ENCODE peak calls at places on chromosome 7, in seven cellular contexts. H is mucosa of descending colon, O is aorta, Q is GM23248, C is brain microvascular endothelial cell, U is NT2/D1, S is heart left ventricle. Z is an unnamed sample.

GRCh38 chr7:101234636-101235035 is 3.0 kb downstream of the CLDN15 start:
- DNase-seq in H (no peak), O (no peak), Q (no peak), C (no peak), U (no peak), S (no peak), Z (no peak)

GRCh38 chr7:129781128-129781855 is 169.8 kb downstream of the NRF1 start:
- DNase-seq in H (peak), O (no peak), Q (no peak), C (no peak), U (no peak), S (no peak), Z (no peak)

GRCh38 chr7:70334883-70335282 is 736.6 kb downstream of the AUTS2 start:
- DNase-seq in H (no peak), O (no peak), Q (no peak), C (no peak), U (no peak), S (no peak), Z (no peak)

GRCh38 chr7:141369422-141369821 is 181.8 kb upstream of the AGK start:
- DNase-seq in H (no peak), O (no peak), Q (no peak), C (no peak), U (no peak), S (no peak), Z (no peak)

GRCh38 chr7:113306302-113306701 is 187.9 kb upstream of the SMIM30 start:
- DNase-seq in H (no peak), O (no peak), Q (no peak), C (no peak), U (no peak), S (no peak), Z (no peak)

GRCh38 chr7:126501617-126502016 is 751.1 kb downstream of the GRM8 start:
- DNase-seq in H (no peak), O (no peak), Q (no peak), C (no peak), U (no peak), S (no peak), Z (no peak)

GRCh38 chr7:66894463-66895080 is 26.5 kb upstream of the TMEM248 start:
- DNase-seq in H (no peak), O (peak), Q (peak), C (peak), U (peak), S (no peak), Z (peak)

GRCh38 chr7:108054537-108054936 is 51.6 kb upstream of the LAMB1 start:
- DNase-seq in H (no peak), O (no peak), Q (no peak), C (no peak), U (no peak), S (no peak), Z (no peak)

GRCh38 chr7:41238851-41239331 is 464.0 kb downstream of the INHBA start:
- DNase-seq in H (no peak), O (no peak), Q (peak), C (no peak), U (no peak), S (no peak), Z (peak)

GRCh38 chr7:124722292-124722691 is 43.3 kb downstream of the GPR37 start:
- DNase-seq in H (no peak), O (no peak), Q (no peak), C (no peak), U (no peak), S (no peak), Z (peak)

GRCh38 chr7:123936388-123936787 is 11.3 kb downstream of the SPAM1 start:
- DNase-seq in H (no peak), O (no peak), Q (no peak), C (no peak), U (no peak), S (no peak), Z (no peak)

GRCh38 chr7:80591654-80592053 is 46.8 kb upstream of the CD36 start:
- DNase-seq in H (no peak), O (no peak), Q (no peak), C (no peak), U (no peak), S (no peak), Z (no peak)

GRCh38 chr7:80597875-80598274 is 40.6 kb upstream of the CD36 start:
- DNase-seq in H (no peak), O (no peak), Q (no peak), C (no peak), U (no peak), S (no peak), Z (no peak)

GRCh38 chr7:80589561-80590083 is 48.8 kb upstream of the CD36 start:
- DNase-seq in H (no peak), O (no peak), Q (no peak), C (no peak), U (no peak), S (no peak), Z (no peak)

GRCh38 chr7:80596933-80597517 is 41.4 kb upstream of the CD36 start:
- DNase-seq in H (no peak), O (no peak), Q (no peak), C (no peak), U (no peak), S (no peak), Z (no peak)

GRCh38 chr7:80593869-80594587 is 44.4 kb upstream of the CD36 start:
- DNase-seq in H (no peak), O (no peak), Q (peak), C (no peak), U (no peak), S (peak), Z (peak)
- H3K4me3 ChIP-seq in H (no peak), O (no peak), Q (no peak), C (no peak), U (no peak), S (no peak), Z (no peak)

GRCh38 chr7:15864260-15864991 is 177.9 kb upstream of the MEOX2 start:
- DNase-seq in H (no peak), O (no peak), Q (peak), C (no peak), U (no peak), S (no peak), Z (no peak)
- H3K4me3 ChIP-seq in H (no peak), O (no peak), Q (no peak), C (no peak), U (no peak), S (no peak), Z (no peak)

DNA sequence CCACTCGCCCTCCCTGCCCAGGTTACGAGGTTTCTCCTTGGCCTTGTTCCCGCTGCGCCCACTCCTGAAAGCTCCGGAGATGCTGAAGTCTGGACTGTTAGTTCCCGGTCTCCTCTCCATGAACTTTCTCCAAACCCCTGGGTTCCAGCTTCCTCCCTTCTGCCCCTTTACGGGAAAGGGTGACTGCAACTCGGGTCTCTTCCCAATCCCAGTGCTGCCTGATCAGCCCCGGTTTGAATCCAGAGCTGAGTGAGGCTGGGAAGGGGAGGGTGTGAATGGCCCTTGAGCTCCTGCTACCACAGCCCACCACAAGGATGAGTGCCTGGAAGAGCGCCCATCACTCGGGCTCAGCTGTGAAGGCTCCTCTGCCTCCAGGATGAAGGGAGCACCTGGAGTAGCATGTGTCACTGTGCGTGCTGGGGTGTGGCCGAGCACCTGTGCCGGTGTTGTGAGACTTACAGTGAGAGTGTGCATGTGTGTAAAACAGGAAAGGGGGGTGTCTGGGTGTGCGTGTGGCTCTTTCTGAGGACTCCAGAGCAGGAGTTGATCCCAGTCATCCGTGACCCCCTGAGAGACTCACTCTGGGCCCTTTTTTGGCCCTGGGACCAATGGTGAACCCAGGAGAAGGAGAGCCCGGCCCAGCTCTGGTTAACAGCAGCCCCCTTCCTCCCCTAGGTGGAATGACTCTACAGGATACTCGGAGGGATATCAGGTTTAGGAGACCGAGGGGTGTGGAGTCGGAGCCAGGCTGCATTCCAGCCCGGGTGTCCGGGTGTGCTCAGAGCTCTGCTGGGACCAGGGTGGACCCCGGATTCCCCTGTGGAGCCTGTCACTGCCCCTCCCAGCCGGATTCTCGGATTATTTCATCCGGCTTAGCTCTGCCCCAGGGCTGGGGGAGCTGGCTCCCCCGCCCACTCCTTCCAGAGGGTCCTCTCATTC is 1.1 kb upstream of the ZNF467 start:
- DNase-seq in H (peak), O (peak), Q (peak), C (no peak), U (no peak), S (peak), Z (peak)
- H3K4me3 ChIP-seq in H (no peak), O (no peak), Q (no peak), C (no peak), U (peak), S (peak), Z (peak)

GRCh38 chr7:149868638-149869290 is 5.0 kb upstream of the ATP6V0E2 start:
- DNase-seq in H (no peak), O (no peak), Q (no peak), C (no peak), U (no peak), S (peak), Z (no peak)
- H3K4me3 ChIP-seq in H (no peak), O (no peak), Q (no peak), C (no peak), U (no peak), S (no peak), Z (no peak)

GRCh38 chr7:4703532-4703931 is 21.4 kb downstream of the FOXK1 start:
- DNase-seq in H (no peak), O (no peak), Q (no peak), C (no peak), U (no peak), S (no peak), Z (no peak)
- H3K4me3 ChIP-seq in H (no peak), O (no peak), Q (no peak), C (no peak), U (no peak), S (no peak), Z (no peak)

GRCh38 chr7:151242181-151243044 is 6.1 kb downstream of the SMARCD3 start:
- DNase-seq in H (no peak), O (peak), Q (no peak), C (no peak), U (no peak), S (no peak), Z (no peak)

GRCh38 chr7:151244156-151244870 is 4.2 kb downstream of the SMARCD3 start:
- DNase-seq in H (no peak), O (peak), Q (peak), C (peak), U (no peak), S (no peak), Z (peak)

GRCh38 chr7:151244871-151245346 is 3.6 kb downstream of the SMARCD3 start:
- DNase-seq in H (no peak), O (no peak), Q (no peak), C (no peak), U (no peak), S (no peak), Z (no peak)

GRCh38 chr7:151243045-151243349 is 5.5 kb downstream of the SMARCD3 start:
- DNase-seq in H (no peak), O (peak), Q (no peak), C (no peak), U (no peak), S (no peak), Z (no peak)

GRCh38 chr7:151243411-151244155 is 4.9 kb downstream of the SMARCD3 start:
- DNase-seq in H (no peak), O (peak), Q (no peak), C (no peak), U (no peak), S (no peak), Z (no peak)
- H3K4me3 ChIP-seq in H (no peak), O (no peak), Q (no peak), C (no peak), U (no peak), S (no peak), Z (no peak)

DNA sequence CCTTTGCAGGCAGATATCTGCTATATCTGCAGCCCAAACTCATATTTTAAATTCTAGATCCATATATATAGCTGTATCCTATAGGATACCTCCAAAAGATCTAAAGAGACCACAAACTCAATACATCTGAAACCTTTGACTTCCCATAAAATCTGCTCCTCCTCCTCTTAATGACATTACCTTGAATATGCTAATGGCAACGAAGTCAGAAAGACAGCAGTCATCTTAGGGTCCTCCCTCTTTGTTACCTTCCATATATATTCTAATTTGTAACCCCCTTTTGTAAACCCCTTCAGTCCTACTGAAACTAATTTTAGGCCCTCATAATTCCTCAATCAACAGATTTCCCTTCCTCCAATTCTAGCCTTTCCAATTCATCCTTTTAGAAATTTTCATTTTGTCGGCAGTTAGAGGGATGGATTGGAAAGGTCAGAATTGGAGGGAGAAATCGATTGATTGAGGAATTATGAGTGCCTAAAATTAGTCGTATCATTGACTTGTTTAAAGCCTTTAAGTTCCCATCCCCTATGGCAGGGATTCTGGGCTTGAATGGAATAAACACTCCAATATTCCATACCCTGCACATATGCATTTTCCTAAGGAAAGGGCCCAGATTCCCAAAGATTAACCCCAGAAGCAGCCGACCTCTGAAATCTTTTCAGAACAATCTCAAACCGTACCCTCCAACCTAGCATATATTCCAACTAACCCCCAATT is 2.4 kb downstream of the SYPL1 start:
- DNase-seq in H (no peak), O (no peak), Q (no peak), C (no peak), U (no peak), S (no peak), Z (no peak)
- H3K4me3 ChIP-seq in H (no peak), O (peak), Q (peak), C (no peak), U (no peak), S (no peak), Z (no peak)

DNA sequence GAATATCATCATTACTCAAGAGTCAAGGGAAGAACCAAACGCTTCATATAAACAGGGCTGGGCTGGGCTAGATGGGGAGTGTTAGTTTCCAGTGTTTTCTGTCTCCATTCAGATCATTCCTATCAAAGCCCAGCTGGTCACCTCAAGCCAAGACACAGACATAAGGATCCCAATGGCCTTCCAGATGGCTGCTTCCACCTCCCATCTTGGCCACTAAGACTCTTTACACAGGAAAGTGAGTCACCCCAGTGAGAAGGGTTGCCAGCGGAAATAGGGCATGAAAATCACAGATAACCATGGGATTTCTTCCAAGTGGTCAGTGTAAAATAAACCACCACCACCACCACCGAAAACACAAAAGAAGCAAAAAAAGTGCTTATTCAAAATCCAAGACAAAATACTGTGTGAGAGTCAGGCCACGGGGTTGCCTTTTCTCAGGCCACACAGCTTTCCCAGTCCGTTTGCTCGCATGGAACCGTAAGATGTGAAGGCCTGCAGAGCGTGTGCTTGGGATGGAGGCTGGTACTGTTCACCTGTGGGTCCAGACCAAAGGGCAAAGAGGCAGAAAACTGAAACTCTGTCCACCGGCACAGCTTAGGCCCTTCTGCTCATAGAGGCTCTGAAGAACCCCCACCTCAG is 5.6 kb downstream of the PRSS2 start:
- DNase-seq in H (no peak), O (no peak), Q (peak), C (peak), U (no peak), S (no peak), Z (peak)
- H3K4me3 ChIP-seq in H (no peak), O (no peak), Q (no peak), C (no peak), U (no peak), S (no peak), Z (no peak)